ENCODE peak calls at places on chromosomes 11 and 22, in seven cellular contexts. One of them, this sample, is unnamed. For H3K4me1, the result is how much of the 10 kb centered on the place peaks cover.

GRCh38 chr22:30922151-30922611 is 46.4 kb downstream of the MORC2 start:
- DNase-seq in K562: no peak
- DNase-seq in neural progenitor cell: peak
- DNase-seq in HCT116: no peak
- DNase-seq in Caco-2: peak
- DNase-seq in cardiac muscle cell: no peak
- DNase-seq in A549: peak
- DNase-seq in this sample: no peak

GRCh38 chr11:105719073-105719846 is 109.4 kb downstream of the GRIA4 start:
- DNase-seq in HCT116: peak
- DNase-seq in A549: peak
- DNase-seq in neural progenitor cell: no peak
- DNase-seq in cardiac muscle cell: no peak
- DNase-seq in K562: no peak
- DNase-seq in Caco-2: no peak
- DNase-seq in this sample: peak

GRCh38 chr11:119371778-119372182 is 9.7 kb downstream of the USP2 start:
- DNase-seq in K562: no peak
- DNase-seq in Caco-2: no peak
- DNase-seq in A549: peak
- DNase-seq in HCT116: no peak
- DNase-seq in neural progenitor cell: no peak
- DNase-seq in cardiac muscle cell: no peak
- DNase-seq in this sample: no peak

GRCh38 chr11:44308923-44309482 is 936 bp downstream of the ALX4 start:
- DNase-seq in K562: no peak
- DNase-seq in cardiac muscle cell: no peak
- DNase-seq in A549: no peak
- DNase-seq in neural progenitor cell: peak
- DNase-seq in HCT116: no peak
- DNase-seq in Caco-2: no peak
- DNase-seq in this sample: no peak

GRCh38 chr11:132054822-132055221 is 684.4 kb downstream of the NTM start:
- DNase-seq in K562: no peak
- DNase-seq in HCT116: no peak
- DNase-seq in cardiac muscle cell: no peak
- DNase-seq in A549: no peak
- DNase-seq in neural progenitor cell: no peak
- DNase-seq in Caco-2: no peak
- DNase-seq in this sample: peak

GRCh38 chr11:77101043-77101537 is 1.6 kb upstream of the OMP start:
- DNase-seq in cardiac muscle cell: peak
- DNase-seq in neural progenitor cell: peak
- DNase-seq in Caco-2: no peak
- DNase-seq in HCT116: no peak
- DNase-seq in A549: peak
- DNase-seq in K562: peak
- DNase-seq in this sample: no peak

GRCh38 chr22:21443735-21444421 is 23.3 kb upstream of the TMEM191C start:
- DNase-seq in cardiac muscle cell: no peak
- DNase-seq in neural progenitor cell: peak
- DNase-seq in Caco-2: no peak
- DNase-seq in K562: no peak
- DNase-seq in A549: no peak
- DNase-seq in HCT116: no peak
- DNase-seq in this sample: no peak

GRCh38 chr11:106271126-106271525 is 193.7 kb downstream of the AASDHPPT start:
- DNase-seq in HCT116: no peak
- DNase-seq in Caco-2: no peak
- DNase-seq in neural progenitor cell: no peak
- DNase-seq in K562: no peak
- DNase-seq in A549: no peak
- DNase-seq in cardiac muscle cell: no peak
- DNase-seq in this sample: peak

GRCh38 chr11:28559497-28559896 is 451.3 kb downstream of the METTL15 start:
- DNase-seq in HCT116: no peak
- DNase-seq in A549: no peak
- DNase-seq in Caco-2: no peak
- DNase-seq in neural progenitor cell: peak
- DNase-seq in cardiac muscle cell: no peak
- DNase-seq in K562: no peak
- DNase-seq in this sample: no peak

GRCh38 chr11:20529757-20530156 is 69.7 kb upstream of the SLC6A5 start:
- DNase-seq in Caco-2: no peak
- DNase-seq in cardiac muscle cell: no peak
- DNase-seq in neural progenitor cell: no peak
- DNase-seq in HCT116: no peak
- DNase-seq in K562: no peak
- DNase-seq in A549: no peak
- DNase-seq in this sample: no peak

GRCh38 chr11:11038339-11039248 is 180.7 kb upstream of the ZBED5 start:
- DNase-seq in HCT116: no peak
- DNase-seq in K562: no peak
- DNase-seq in neural progenitor cell: peak
- DNase-seq in A549: no peak
- DNase-seq in Caco-2: no peak
- DNase-seq in cardiac muscle cell: no peak
- DNase-seq in this sample: no peak

GRCh38 chr22:27420817-27421361 is 380.7 kb downstream of the MN1 start:
- DNase-seq in K562: no peak
- DNase-seq in cardiac muscle cell: no peak
- DNase-seq in HCT116: no peak
- DNase-seq in A549: no peak
- DNase-seq in Caco-2: no peak
- DNase-seq in neural progenitor cell: no peak
- DNase-seq in this sample: peak

GRCh38 chr22:40853961-40854360 is 2.5 kb downstream of the ST13 start:
- DNase-seq in HCT116: no peak
- DNase-seq in K562: peak
- DNase-seq in A549: no peak
- DNase-seq in Caco-2: no peak
- DNase-seq in cardiac muscle cell: no peak
- DNase-seq in neural progenitor cell: no peak
- DNase-seq in this sample: no peak

GRCh38 chr22:37784829-37785495 is 22.8 kb upstream of the GCAT start:
- DNase-seq in neural progenitor cell: no peak
- DNase-seq in A549: no peak
- DNase-seq in HCT116: peak
- DNase-seq in K562: no peak
- DNase-seq in cardiac muscle cell: no peak
- DNase-seq in Caco-2: peak
- DNase-seq in this sample: no peak

GRCh38 chr22:29121124-29121523 is 48.3 kb downstream of the KREMEN1 start:
- DNase-seq in Caco-2: no peak
- DNase-seq in HCT116: no peak
- DNase-seq in cardiac muscle cell: no peak
- DNase-seq in A549: no peak
- DNase-seq in K562: no peak
- DNase-seq in neural progenitor cell: no peak
- DNase-seq in this sample: no peak

GRCh38 chr22:27709919-27710452 is 91.6 kb downstream of the MN1 start:
- DNase-seq in K562: no peak
- DNase-seq in cardiac muscle cell: no peak
- DNase-seq in neural progenitor cell: no peak
- DNase-seq in HCT116: no peak
- DNase-seq in A549: no peak
- DNase-seq in Caco-2: no peak
- DNase-seq in this sample: no peak

GRCh38 chr22:29201722-29202230 is 3.9 kb upstream of the EMID1 start:
- DNase-seq in A549: no peak
- DNase-seq in cardiac muscle cell: no peak
- DNase-seq in K562: no peak
- DNase-seq in HCT116: no peak
- DNase-seq in Caco-2: no peak
- DNase-seq in neural progenitor cell: no peak
- DNase-seq in this sample: no peak

GRCh38 chr11:116930177-116930576 is 92.8 kb upstream of the APOA1 start:
- DNase-seq in K562: no peak
- DNase-seq in neural progenitor cell: no peak
- DNase-seq in HCT116: no peak
- DNase-seq in Caco-2: no peak
- DNase-seq in cardiac muscle cell: peak
- DNase-seq in A549: no peak
- DNase-seq in this sample: no peak

GRCh38 chr11:65476632-65477270 is 22.1 kb upstream of the MALAT1 start:
- DNase-seq in cardiac muscle cell: no peak
- DNase-seq in Caco-2: no peak
- DNase-seq in A549: no peak
- DNase-seq in neural progenitor cell: no peak
- DNase-seq in K562: no peak
- DNase-seq in HCT116: no peak
- DNase-seq in this sample: peak

GRCh38 chr11:104534268-104534667 is 364.0 kb downstream of the CASP12 start:
- DNase-seq in Caco-2: no peak
- DNase-seq in neural progenitor cell: no peak
- DNase-seq in A549: peak
- DNase-seq in HCT116: no peak
- DNase-seq in cardiac muscle cell: no peak
- DNase-seq in K562: no peak
- DNase-seq in this sample: peak

GRCh38 chr22:46083383-46084350 is 66.7 kb upstream of the PPARA start:
- DNase-seq in Caco-2: peak
- DNase-seq in HCT116: no peak
- DNase-seq in cardiac muscle cell: no peak
- DNase-seq in K562: no peak
- DNase-seq in A549: no peak
- DNase-seq in neural progenitor cell: no peak
- DNase-seq in this sample: no peak
- H3K4me1 ChIP-seq in Caco-2: under half
- H3K4me1 ChIP-seq in HCT116: half or more
- H3K4me1 ChIP-seq in cardiac muscle cell: under half
- H3K4me1 ChIP-seq in K562: under half
- H3K4me1 ChIP-seq in A549: half or more
- H3K4me1 ChIP-seq in neural progenitor cell: under half
- H3K4me1 ChIP-seq in this sample: under half

GRCh38 chr11:38043060-38043459 is 1445.0 kb upstream of the RAG2 start:
- DNase-seq in cardiac muscle cell: no peak
- DNase-seq in Caco-2: no peak
- DNase-seq in HCT116: no peak
- DNase-seq in K562: no peak
- DNase-seq in A549: no peak
- DNase-seq in neural progenitor cell: no peak
- DNase-seq in this sample: no peak
- TF ChIP-seq CTCF in cardiac muscle cell: no peak
- TF ChIP-seq CTCF in Caco-2: no peak
- TF ChIP-seq CTCF in HCT116: no peak
- TF ChIP-seq CTCF in K562: no peak
- TF ChIP-seq CTCF in A549: no peak
- TF ChIP-seq CTCF in neural progenitor cell: no peak
- TF ChIP-seq CTCF in this sample: no peak

DNA sequence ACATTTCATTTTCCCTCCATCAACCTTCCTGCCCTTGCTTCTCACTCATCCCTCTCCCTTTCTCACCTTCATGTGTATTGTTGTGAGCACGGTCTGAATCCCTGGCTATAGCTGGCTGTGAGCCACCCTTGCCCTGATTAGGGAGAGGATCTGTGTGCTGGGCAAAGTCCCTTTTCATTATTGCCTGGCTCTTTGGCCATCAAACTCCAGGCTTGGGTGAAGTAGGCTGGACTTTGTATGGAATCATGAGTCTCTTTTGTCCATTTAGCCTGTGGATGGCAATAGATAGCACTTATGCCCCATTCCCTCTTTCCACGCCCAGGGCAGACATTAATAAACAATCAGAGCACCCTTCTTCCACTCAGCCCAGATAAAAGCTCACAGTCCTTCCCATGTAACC is 6.7 kb downstream of the MYO18B start:
- DNase-seq in neural progenitor cell: no peak
- DNase-seq in HCT116: no peak
- DNase-seq in cardiac muscle cell: no peak
- DNase-seq in K562: no peak
- DNase-seq in A549: no peak
- DNase-seq in Caco-2: no peak
- DNase-seq in this sample: no peak
- H3K4me1 ChIP-seq in neural progenitor cell: under half
- H3K4me1 ChIP-seq in HCT116: under half
- H3K4me1 ChIP-seq in cardiac muscle cell: under half
- H3K4me1 ChIP-seq in K562: half or more
- H3K4me1 ChIP-seq in A549: under half
- H3K4me1 ChIP-seq in Caco-2: under half
- H3K4me1 ChIP-seq in this sample: under half

GRCh38 chr11:61460986-61461385 is 31.1 kb downstream of the SDHAF2 start:
- DNase-seq in HCT116: no peak
- DNase-seq in A549: no peak
- DNase-seq in neural progenitor cell: no peak
- DNase-seq in Caco-2: no peak
- DNase-seq in K562: no peak
- DNase-seq in cardiac muscle cell: no peak
- DNase-seq in this sample: no peak
- TF ChIP-seq CTCF in HCT116: no peak
- TF ChIP-seq CTCF in A549: no peak
- TF ChIP-seq CTCF in neural progenitor cell: peak
- TF ChIP-seq CTCF in Caco-2: no peak
- TF ChIP-seq CTCF in K562: peak
- TF ChIP-seq CTCF in cardiac muscle cell: peak
- TF ChIP-seq CTCF in this sample: no peak

GRCh38 chr11:12141283-12141682 is 30.9 kb downstream of the MICAL2 start:
- DNase-seq in A549: no peak
- DNase-seq in cardiac muscle cell: no peak
- DNase-seq in HCT116: no peak
- DNase-seq in K562: no peak
- DNase-seq in Caco-2: peak
- DNase-seq in neural progenitor cell: no peak
- DNase-seq in this sample: no peak

GRCh38 chr11:12144306-12145174 is 34.1 kb downstream of the MICAL2 start:
- DNase-seq in neural progenitor cell: no peak
- DNase-seq in Caco-2: peak
- DNase-seq in HCT116: no peak
- DNase-seq in K562: no peak
- DNase-seq in A549: no peak
- DNase-seq in cardiac muscle cell: no peak
- DNase-seq in this sample: no peak

GRCh38 chr11:12143461-12144258 is 33.3 kb downstream of the MICAL2 start:
- DNase-seq in cardiac muscle cell: no peak
- DNase-seq in neural progenitor cell: no peak
- DNase-seq in A549: peak
- DNase-seq in Caco-2: peak
- DNase-seq in K562: no peak
- DNase-seq in HCT116: no peak
- DNase-seq in this sample: no peak

GRCh38 chr11:12142179-12142578 is 31.8 kb downstream of the MICAL2 start:
- DNase-seq in cardiac muscle cell: no peak
- DNase-seq in K562: no peak
- DNase-seq in Caco-2: peak
- DNase-seq in A549: no peak
- DNase-seq in HCT116: no peak
- DNase-seq in neural progenitor cell: no peak
- DNase-seq in this sample: no peak

DNA sequence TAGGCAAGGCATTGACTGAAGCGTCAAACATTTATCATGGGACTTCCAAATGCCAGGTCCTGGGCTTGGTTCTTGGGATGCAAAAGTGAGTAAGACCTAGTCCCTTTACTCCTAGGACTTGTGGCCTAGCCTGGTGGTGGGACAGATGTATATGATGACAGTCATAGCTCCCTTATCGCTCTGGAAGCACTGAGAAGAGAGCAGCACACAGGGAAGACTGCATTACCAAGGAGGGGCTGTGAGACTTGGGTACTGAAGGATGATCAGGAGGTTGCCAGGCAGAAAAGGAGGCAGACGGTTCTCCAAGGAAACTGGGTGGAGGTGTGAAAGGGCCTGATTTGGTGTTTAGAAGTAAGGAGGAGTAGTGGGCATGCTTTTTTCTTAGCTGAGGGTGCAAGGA is 32.5 kb downstream of the MICAL2 start:
- DNase-seq in neural progenitor cell: no peak
- DNase-seq in HCT116: no peak
- DNase-seq in K562: no peak
- DNase-seq in Caco-2: peak
- DNase-seq in A549: no peak
- DNase-seq in cardiac muscle cell: no peak
- DNase-seq in this sample: no peak
- H3K4me1 ChIP-seq in neural progenitor cell: under half
- H3K4me1 ChIP-seq in HCT116: under half
- H3K4me1 ChIP-seq in K562: under half
- H3K4me1 ChIP-seq in Caco-2: half or more
- H3K4me1 ChIP-seq in A549: under half
- H3K4me1 ChIP-seq in cardiac muscle cell: under half
- H3K4me1 ChIP-seq in this sample: under half